ENCODE peak calls at places on chromosome 4, in six cellular contexts. L is fibroblast of lung, U is esophagus squamous epithelium, N is cardiac fibroblast, A is heart right ventricle, Y is upper lobe of left lung. E is an unnamed sample.
A peak's percentile ranks its signal among the peaks of the same experiment; 100 is the strongest.

GRCh38 chr4:19164334-19164733 is 1087.4 kb upstream of the SLIT2 start:
- DNase-seq in L (no peak), U (no peak), N (no peak), A (no peak), Y (no peak), E (no peak)

GRCh38 chr4:6113641-6114040 is 86.7 kb downstream of the JAKMIP1 start:
- DNase-seq in L (no peak), U (no peak), N (no peak), A (no peak), Y (no peak), E (peak; percentile 30)

GRCh38 chr4:126687655-126688358 is 945.0 kb upstream of the INTU start:
- DNase-seq in L (peak; percentile 21), U (no peak), N (no peak), A (no peak), Y (no peak), E (no peak)

GRCh38 chr4:113540859-113541258 is 220.7 kb downstream of the CAMK2D start:
- DNase-seq in L (peak; percentile 40), U (no peak), N (peak; percentile 69), A (peak; percentile 78), Y (no peak), E (no peak)

GRCh38 chr4:77028241-77028640 is 47.5 kb downstream of the CCNI start:
- DNase-seq in L (no peak), U (no peak), N (no peak), A (no peak), Y (no peak), E (no peak)

GRCh38 chr4:153067376-153067775 is 131.3 kb downstream of the FHDC1 start:
- DNase-seq in L (peak; percentile 57), U (no peak), N (peak; percentile 6), A (no peak), Y (no peak), E (peak; percentile 33)

GRCh38 chr4:74608151-74608949 is 163.4 kb downstream of the AREG start:
- DNase-seq in L (peak; percentile 67), U (no peak), N (peak; percentile 42), A (no peak), Y (no peak), E (no peak)

GRCh38 chr4:121654738-121655137 is 42.0 kb downstream of the ANXA5 start:
- DNase-seq in L (no peak), U (no peak), N (no peak), A (no peak), Y (no peak), E (no peak)

GRCh38 chr4:123390846-123391456 is 5.6 kb upstream of the SPRY1 start:
- DNase-seq in L (no peak), U (no peak), N (peak; percentile 55), A (no peak), Y (no peak), E (no peak)

GRCh38 chr4:24743931-24744330 is 51.4 kb upstream of the SOD3 start:
- DNase-seq in L (peak; percentile 76), U (no peak), N (no peak), A (no peak), Y (no peak), E (no peak)

GRCh38 chr4:24850669-24851068 is 55.3 kb downstream of the SOD3 start:
- DNase-seq in L (peak; percentile 93), U (no peak), N (peak; percentile 88), A (no peak), Y (no peak), E (peak; percentile 18)

GRCh38 chr4:29423836-29424721 is 1296.1 kb upstream of the PCDH7 start:
- DNase-seq in L (peak; percentile 82), U (no peak), N (peak; percentile 28), A (no peak), Y (no peak), E (no peak)

GRCh38 chr4:186190456-186191265 is 706 bp upstream of the CYP4V2 start:
- DNase-seq in L (peak; percentile 21), U (no peak), N (peak; percentile 15), A (no peak), Y (no peak), E (no peak)

GRCh38 chr4:186191266-186192067 is at the start of gene CYP4V2:
- DNase-seq in L (peak; percentile 79), U (peak; percentile 25), N (peak; percentile 88), A (peak; percentile 84), Y (peak; percentile 96), E (peak; percentile 86)

GRCh38 chr4:186188107-186188506 is 3.3 kb upstream of the CYP4V2 start:
- DNase-seq in L (no peak), U (no peak), N (no peak), A (no peak), Y (no peak), E (no peak)

GRCh38 chr4:186192068-186192751 is 843 bp downstream of the CYP4V2 start:
- DNase-seq in L (peak; percentile 56), U (no peak), N (peak; percentile 60), A (peak; percentile 35), Y (no peak), E (peak; percentile 71)

DNA sequence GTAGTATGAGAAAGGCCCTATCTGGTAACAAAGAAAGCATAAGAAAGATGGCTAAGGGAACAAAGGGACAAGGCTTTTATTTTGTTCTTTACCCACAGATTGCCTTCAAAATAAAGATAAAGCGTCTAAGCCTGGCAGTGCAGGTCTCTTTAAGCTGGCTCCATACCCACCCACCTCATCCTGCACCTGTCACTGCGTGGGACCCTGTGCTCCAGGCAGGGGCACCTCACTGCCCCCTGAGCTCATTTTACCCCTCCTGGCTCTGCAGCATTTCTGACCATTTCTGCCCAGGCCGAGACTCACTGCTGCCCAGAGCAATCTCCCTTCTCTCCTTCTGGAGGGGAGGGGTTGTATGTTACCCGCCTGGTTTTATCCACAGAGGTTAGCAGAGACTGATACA is 1.7 kb upstream of the CYP4V2 start:
- DNase-seq in L (no peak), U (no peak), N (no peak), A (no peak), Y (no peak), E (no peak)
- H3K4me3 ChIP-seq in L (no peak overlapping the region), U (no peak overlapping the region), N (no peak overlapping the region), A (peak overlapping the region; percentile 91), Y (no peak overlapping the region), E (no peak overlapping the region)

GRCh38 chr4:41749650-41750049 is 1.1 kb upstream of the PHOX2B start:
- DNase-seq in L (no peak), U (no peak), N (no peak), A (no peak), Y (no peak), E (no peak)

GRCh38 chr4:41751325-41752061 is 3.0 kb upstream of the PHOX2B start:
- DNase-seq in L (no peak), U (no peak), N (no peak), A (no peak), Y (peak; percentile 67), E (no peak)

GRCh38 chr4:41752081-41752836 is 3.7 kb upstream of the PHOX2B start:
- DNase-seq in L (no peak), U (no peak), N (no peak), A (no peak), Y (no peak), E (no peak)

GRCh38 chr4:41750158-41750623 is 1.7 kb upstream of the PHOX2B start:
- DNase-seq in L (no peak), U (no peak), N (no peak), A (no peak), Y (no peak), E (no peak)

GRCh38 chr4:41750624-41751324 is 2.2 kb upstream of the PHOX2B start:
- DNase-seq in L (no peak), U (no peak), N (no peak), A (no peak), Y (peak; percentile 54), E (peak; percentile 76)
- H3K4me3 ChIP-seq in L (no peak overlapping the region), U (no peak overlapping the region), N (no peak overlapping the region), A (no peak overlapping the region), Y (no peak overlapping the region), E (no peak overlapping the region)

GRCh38 chr4:2416564-2417195 is 1.8 kb downstream of the ZFYVE28 start:
- DNase-seq in L (peak; percentile 9), U (no peak), N (no peak), A (no peak), Y (peak; percentile 80), E (no peak)

GRCh38 chr4:2419814-2420213 is 1.1 kb downstream of the CFAP99 start:
- DNase-seq in L (no peak), U (no peak), N (no peak), A (no peak), Y (no peak), E (peak; percentile 75)

GRCh38 chr4:2417196-2417764 is 1.2 kb downstream of the ZFYVE28 start:
- DNase-seq in L (no peak), U (no peak), N (no peak), A (no peak), Y (peak; percentile 89), E (no peak)

GRCh38 chr4:2417765-2418651 is at the start of gene ZFYVE28:
- DNase-seq in L (no peak), U (no peak), N (no peak), A (no peak), Y (no peak), E (peak; percentile 47)

GRCh38 chr4:2418652-2419571 is at the start of gene CFAP99:
- DNase-seq in L (peak; percentile 85), U (peak; percentile 80), N (peak; percentile 96), A (peak; percentile 97), Y (peak; percentile 100), E (peak; percentile 99)
- H3K4me3 ChIP-seq in L (peak within 1 kb of the TSS; percentile 58), U (peak within 1 kb of the TSS; percentile 75), N (peak within 1 kb of the TSS; percentile 65), A (peak within 1 kb of the TSS; percentile 66), Y (peak within 1 kb of the TSS; percentile 87), E (peak within 1 kb of the TSS; percentile 86)

DNA sequence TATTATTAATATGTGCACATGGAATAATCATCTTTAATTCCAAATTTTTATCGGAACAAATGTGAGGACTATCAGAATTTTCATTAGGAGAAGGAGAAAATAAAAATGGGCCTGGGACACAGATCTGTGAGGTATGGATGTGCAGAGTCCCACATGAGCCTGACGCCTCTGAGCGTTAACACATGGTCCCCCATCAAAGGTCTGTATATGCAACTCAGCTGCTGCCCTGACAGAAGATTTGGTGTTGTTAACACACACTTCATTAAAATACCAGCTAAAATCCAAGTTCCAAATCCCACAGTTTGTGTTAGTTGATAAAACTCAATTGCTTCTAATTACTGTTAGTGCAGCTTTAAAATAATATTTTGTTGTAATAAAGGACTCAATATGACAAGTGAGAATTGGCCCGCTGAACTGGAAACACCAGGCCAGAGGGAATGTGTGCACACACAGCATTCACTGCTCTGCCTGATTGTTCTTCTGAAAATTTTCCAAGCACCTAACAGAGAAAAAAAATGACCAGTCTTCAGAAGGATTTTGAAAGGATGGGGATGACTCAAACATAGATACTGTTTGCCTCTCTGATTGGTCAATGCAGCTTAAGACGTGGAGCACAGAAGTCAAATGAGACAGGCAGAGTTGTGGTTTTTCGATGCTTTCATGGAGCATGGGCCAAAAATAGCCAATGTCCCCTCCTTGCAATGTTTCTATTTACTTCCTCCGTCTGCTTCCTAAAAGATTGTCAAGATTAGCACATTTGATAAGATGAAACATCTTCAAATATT is 266.6 kb downstream of the NKX6-1 start:
- DNase-seq in L (peak; percentile 59), U (no peak), N (no peak), A (no peak), Y (no peak), E (no peak)
- H3K4me3 ChIP-seq in L (no peak overlapping the region), U (no peak overlapping the region), N (no peak overlapping the region), A (no peak overlapping the region), Y (no peak overlapping the region), E (no peak overlapping the region)

GRCh38 chr4:109435635-109436034 is 2.0 kb downstream of the SEC24B start:
- DNase-seq in L (no peak), U (no peak), N (no peak), A (no peak), Y (no peak), E (peak; percentile 24)
- H3K4me3 ChIP-seq in L (peak overlapping the region; percentile 5), U (peak overlapping the region; percentile 93), N (no peak overlapping the region), A (peak overlapping the region; percentile 90), Y (no peak overlapping the region), E (no peak overlapping the region)